ENCODE peak calls at places on chromosomes 16 and 17, in five cellular contexts. One of them, this sample, is unnamed.
A peak's percentile ranks its signal among the peaks of the same experiment; 100 is the strongest.

GRCh38 chr16:4347765-4348509 is 3.2 kb downstream of the PAM16 start:
- DNase-seq in IMR-90: no peak
- DNase-seq in gastrocnemius medialis: peak; percentile 72
- DNase-seq in testis: peak; percentile 77
- DNase-seq in body of pancreas: no peak
- DNase-seq in this sample: no peak

GRCh38 chr16:85913688-85914422 is 14.9 kb downstream of the IRF8 start:
- DNase-seq in body of pancreas: no peak
- DNase-seq in IMR-90: no peak
- DNase-seq in gastrocnemius medialis: no peak
- DNase-seq in testis: no peak
- DNase-seq in this sample: no peak

GRCh38 chr16:83433201-83433600 is 374.6 kb upstream of the HSBP1 start:
- DNase-seq in body of pancreas: no peak
- DNase-seq in IMR-90: no peak
- DNase-seq in gastrocnemius medialis: no peak
- DNase-seq in testis: no peak
- DNase-seq in this sample: no peak

GRCh38 chr16:4011225-4011939 is 104.9 kb downstream of the ADCY9 start:
- DNase-seq in gastrocnemius medialis: no peak
- DNase-seq in IMR-90: no peak
- DNase-seq in body of pancreas: no peak
- DNase-seq in testis: no peak
- DNase-seq in this sample: no peak

GRCh38 chr16:4494746-4495490 is 18.7 kb downstream of the HMOX2 start:
- DNase-seq in testis: no peak
- DNase-seq in gastrocnemius medialis: no peak
- DNase-seq in IMR-90: peak; percentile 86
- DNase-seq in body of pancreas: no peak
- DNase-seq in this sample: no peak

GRCh38 chr16:1612320-1613111 is at the start of gene CRAMP1:
- DNase-seq in testis: peak; percentile 29
- DNase-seq in IMR-90: no peak
- DNase-seq in gastrocnemius medialis: no peak
- DNase-seq in body of pancreas: peak; percentile 39
- DNase-seq in this sample: peak; percentile 72

GRCh38 chr16:19809121-19809635 is 75.5 kb downstream of the GPRC5B start:
- DNase-seq in IMR-90: peak; percentile 36
- DNase-seq in body of pancreas: peak; percentile 51
- DNase-seq in testis: no peak
- DNase-seq in gastrocnemius medialis: peak; percentile 83
- DNase-seq in this sample: no peak

GRCh38 chr17:34683390-34683789 is 104.0 kb downstream of the TMEM132E start:
- DNase-seq in IMR-90: no peak
- DNase-seq in testis: no peak
- DNase-seq in gastrocnemius medialis: no peak
- DNase-seq in body of pancreas: no peak
- DNase-seq in this sample: no peak

GRCh38 chr16:85445779-85446222 is 167.3 kb upstream of the GSE1 start:
- DNase-seq in gastrocnemius medialis: no peak
- DNase-seq in testis: no peak
- DNase-seq in IMR-90: peak; percentile 29
- DNase-seq in body of pancreas: peak; percentile 44
- DNase-seq in this sample: no peak

GRCh38 chr16:17397499-17397891 is 73.3 kb downstream of the XYLT1 start:
- DNase-seq in testis: no peak
- DNase-seq in body of pancreas: peak; percentile 56
- DNase-seq in gastrocnemius medialis: no peak
- DNase-seq in IMR-90: peak; percentile 83
- DNase-seq in this sample: no peak

GRCh38 chr16:57306676-57307341 is 22.3 kb upstream of the PLLP start:
- DNase-seq in testis: no peak
- DNase-seq in gastrocnemius medialis: no peak
- DNase-seq in body of pancreas: no peak
- DNase-seq in IMR-90: no peak
- DNase-seq in this sample: peak; percentile 43

GRCh38 chr16:11405331-11406176 is 60.3 kb downstream of the RMI2 start:
- DNase-seq in body of pancreas: peak; percentile 48
- DNase-seq in testis: peak; percentile 40
- DNase-seq in IMR-90: peak; percentile 8
- DNase-seq in gastrocnemius medialis: no peak
- DNase-seq in this sample: no peak

GRCh38 chr16:10694306-10694705 is 424 bp downstream of the TEKT5 start:
- DNase-seq in body of pancreas: no peak
- DNase-seq in IMR-90: no peak
- DNase-seq in gastrocnemius medialis: no peak
- DNase-seq in testis: no peak
- DNase-seq in this sample: no peak

GRCh38 chr17:63842173-63842539 is 329 bp downstream of the SMARCD2 start:
- DNase-seq in IMR-90: no peak
- DNase-seq in body of pancreas: peak; percentile 53
- DNase-seq in gastrocnemius medialis: no peak
- DNase-seq in testis: no peak
- DNase-seq in this sample: no peak

GRCh38 chr16:89700649-89701424 is 668 bp downstream of the SPATA2L start:
- DNase-seq in gastrocnemius medialis: peak; percentile 30
- DNase-seq in IMR-90: peak; percentile 24
- DNase-seq in body of pancreas: peak; percentile 74
- DNase-seq in testis: peak; percentile 59
- DNase-seq in this sample: no peak

GRCh38 chr16:66741971-66742396 is 9.4 kb downstream of the DYNC1LI2 start:
- DNase-seq in testis: no peak
- DNase-seq in gastrocnemius medialis: no peak
- DNase-seq in IMR-90: peak; percentile 40
- DNase-seq in body of pancreas: no peak
- DNase-seq in this sample: no peak

GRCh38 chr17:74493381-74493833 is 27.0 kb downstream of the CD300A start:
- DNase-seq in gastrocnemius medialis: peak; percentile 62
- DNase-seq in IMR-90: peak; percentile 45
- DNase-seq in body of pancreas: peak; percentile 74
- DNase-seq in testis: peak; percentile 80
- DNase-seq in this sample: peak; percentile 70

GRCh38 chr16:89841275-89841674 is 13.0 kb downstream of the SPIRE2 start:
- DNase-seq in body of pancreas: no peak
- DNase-seq in testis: no peak
- DNase-seq in IMR-90: no peak
- DNase-seq in gastrocnemius medialis: no peak
- DNase-seq in this sample: no peak

GRCh38 chr17:28725166-28725659 is 820 bp downstream of the TLCD1 start:
- DNase-seq in body of pancreas: peak; percentile 25
- DNase-seq in testis: no peak
- DNase-seq in gastrocnemius medialis: no peak
- DNase-seq in IMR-90: peak; percentile 65
- DNase-seq in this sample: no peak

GRCh38 chr16:12245088-12245922 is 268.8 kb downstream of the SNX29 start:
- DNase-seq in gastrocnemius medialis: no peak
- DNase-seq in body of pancreas: no peak
- DNase-seq in testis: no peak
- DNase-seq in IMR-90: no peak
- DNase-seq in this sample: no peak

GRCh38 chr16:55277536-55277935 is 46.5 kb upstream of the IRX6 start:
- DNase-seq in gastrocnemius medialis: no peak
- DNase-seq in IMR-90: no peak
- DNase-seq in testis: no peak
- DNase-seq in body of pancreas: no peak
- DNase-seq in this sample: no peak

GRCh38 chr16:31090540-31090939 is 1.8 kb upstream of the PRSS53 start:
- DNase-seq in body of pancreas: no peak
- DNase-seq in IMR-90: peak; percentile 65
- DNase-seq in gastrocnemius medialis: no peak
- DNase-seq in testis: no peak
- DNase-seq in this sample: no peak

GRCh38 chr17:38405654-38406053 is 22.6 kb upstream of the ARHGAP23 start:
- DNase-seq in IMR-90: no peak
- DNase-seq in body of pancreas: no peak
- DNase-seq in gastrocnemius medialis: no peak
- DNase-seq in testis: no peak
- DNase-seq in this sample: peak; percentile 5

GRCh38 chr17:3887811-3888210 is 5.0 kb downstream of the CAMKK1 start:
- DNase-seq in IMR-90: no peak
- DNase-seq in body of pancreas: no peak
- DNase-seq in gastrocnemius medialis: no peak
- DNase-seq in testis: no peak
- DNase-seq in this sample: no peak

GRCh38 chr17:885971-886571 is 93.5 kb downstream of the NXN start:
- DNase-seq in IMR-90: no peak
- DNase-seq in gastrocnemius medialis: peak; percentile 92
- DNase-seq in body of pancreas: peak; percentile 86
- DNase-seq in testis: peak; percentile 47
- DNase-seq in this sample: peak; percentile 89

GRCh38 chr16:89448656-89449055 is 41.7 kb downstream of the ANKRD11 start:
- DNase-seq in gastrocnemius medialis: peak; percentile 32
- DNase-seq in testis: no peak
- DNase-seq in IMR-90: no peak
- DNase-seq in body of pancreas: peak; percentile 35
- DNase-seq in this sample: no peak

GRCh38 chr17:31008374-31009035 is 37.7 kb downstream of the RNF135 start:
- DNase-seq in IMR-90: peak; percentile 45
- DNase-seq in testis: peak; percentile 43
- DNase-seq in gastrocnemius medialis: peak; percentile 12
- DNase-seq in body of pancreas: peak; percentile 66
- DNase-seq in this sample: peak; percentile 72

GRCh38 chr17:31019004-31019403 is 48.2 kb downstream of the RNF135 start:
- DNase-seq in testis: no peak
- DNase-seq in IMR-90: no peak
- DNase-seq in gastrocnemius medialis: no peak
- DNase-seq in body of pancreas: no peak
- DNase-seq in this sample: no peak

GRCh38 chr17:31015639-31016038 is 44.8 kb downstream of the RNF135 start:
- DNase-seq in body of pancreas: no peak
- DNase-seq in IMR-90: no peak
- DNase-seq in testis: no peak
- DNase-seq in gastrocnemius medialis: no peak
- DNase-seq in this sample: no peak

DNA sequence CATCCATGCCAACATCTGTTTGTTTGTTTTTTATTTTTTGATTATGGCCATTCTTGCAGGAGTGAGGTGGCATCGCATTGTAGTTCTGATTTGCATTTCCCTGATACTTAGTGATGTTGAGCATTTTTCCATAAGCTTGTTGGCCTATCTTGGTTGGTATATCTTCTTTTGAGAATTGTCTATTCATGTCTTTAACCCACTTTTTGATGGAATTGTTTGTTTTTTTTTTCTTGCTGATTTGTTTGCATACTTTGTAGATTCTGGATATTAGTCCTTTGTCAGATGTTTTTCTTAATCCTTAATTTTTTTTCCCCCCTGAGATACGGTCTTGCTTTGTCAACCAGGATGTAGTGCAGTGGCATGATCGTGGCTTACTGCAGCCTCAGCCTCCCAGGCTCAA is 43.0 kb downstream of the RNF135 start:
- DNase-seq in gastrocnemius medialis: no peak
- DNase-seq in testis: no peak
- DNase-seq in IMR-90: no peak
- DNase-seq in body of pancreas: no peak
- DNase-seq in this sample: no peak
- TF ChIP-seq POLR2A in gastrocnemius medialis: no peak
- TF ChIP-seq POLR2A in testis: no peak
- TF ChIP-seq POLR2A in IMR-90: no peak
- TF ChIP-seq POLR2A in body of pancreas: no peak
- TF ChIP-seq POLR2A in this sample: no peak

DNA sequence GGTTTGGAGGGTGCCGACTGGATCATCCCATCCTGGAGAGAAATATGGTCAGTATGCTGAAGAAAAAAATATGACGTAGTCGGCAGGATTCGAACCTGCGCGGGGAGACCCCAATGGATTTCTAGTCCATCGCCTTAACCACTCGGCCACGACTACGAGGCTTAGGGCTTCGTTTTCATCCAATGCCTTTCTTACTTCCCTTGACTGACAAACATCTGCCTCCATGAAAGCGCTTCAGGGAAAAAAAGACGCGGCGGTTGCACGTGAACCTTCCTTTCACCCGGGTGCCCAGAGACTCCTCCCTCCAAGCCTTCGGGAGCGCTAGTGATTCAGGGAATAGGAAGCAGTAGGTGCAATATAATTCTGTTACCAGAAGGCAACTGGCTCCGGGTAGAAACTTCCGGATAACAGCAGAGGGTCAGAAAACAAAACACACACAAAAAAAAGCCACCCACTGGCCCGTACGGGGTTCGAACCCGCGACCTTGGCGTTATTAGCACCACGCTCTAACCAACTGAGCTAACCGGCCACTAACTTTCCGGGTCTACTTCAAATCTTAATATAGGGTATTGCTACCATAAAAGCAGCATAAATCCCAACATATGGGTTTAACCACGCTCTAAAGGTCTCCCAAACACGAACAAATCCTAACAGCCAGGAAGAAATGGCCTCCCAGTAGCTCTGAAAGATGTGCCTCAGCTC is 16.3 kb upstream of the AURKB start:
- DNase-seq in body of pancreas: peak; percentile 81
- DNase-seq in gastrocnemius medialis: peak; percentile 78
- DNase-seq in IMR-90: peak; percentile 91
- DNase-seq in testis: peak; percentile 80
- DNase-seq in this sample: peak; percentile 89
- H3K4me1 ChIP-seq in body of pancreas: peaks cover 24% of the 10 kb centered on the region
- H3K4me1 ChIP-seq in gastrocnemius medialis: peaks cover 11% of the 10 kb centered on the region
- H3K4me1 ChIP-seq in IMR-90: peaks cover 9% of the 10 kb centered on the region
- H3K4me1 ChIP-seq in testis: peaks cover 15% of the 10 kb centered on the region
- H3K4me1 ChIP-seq in this sample: peaks cover 24% of the 10 kb centered on the region

GRCh38 chr17:79936661-79937434 is 97.6 kb upstream of the CBX4 start:
- DNase-seq in IMR-90: no peak
- DNase-seq in body of pancreas: no peak
- DNase-seq in gastrocnemius medialis: no peak
- DNase-seq in testis: no peak
- DNase-seq in this sample: no peak
- TF ChIP-seq POLR2A in IMR-90: no peak
- TF ChIP-seq POLR2A in body of pancreas: no peak
- TF ChIP-seq POLR2A in gastrocnemius medialis: no peak
- TF ChIP-seq POLR2A in testis: no peak
- TF ChIP-seq POLR2A in this sample: no peak

DNA sequence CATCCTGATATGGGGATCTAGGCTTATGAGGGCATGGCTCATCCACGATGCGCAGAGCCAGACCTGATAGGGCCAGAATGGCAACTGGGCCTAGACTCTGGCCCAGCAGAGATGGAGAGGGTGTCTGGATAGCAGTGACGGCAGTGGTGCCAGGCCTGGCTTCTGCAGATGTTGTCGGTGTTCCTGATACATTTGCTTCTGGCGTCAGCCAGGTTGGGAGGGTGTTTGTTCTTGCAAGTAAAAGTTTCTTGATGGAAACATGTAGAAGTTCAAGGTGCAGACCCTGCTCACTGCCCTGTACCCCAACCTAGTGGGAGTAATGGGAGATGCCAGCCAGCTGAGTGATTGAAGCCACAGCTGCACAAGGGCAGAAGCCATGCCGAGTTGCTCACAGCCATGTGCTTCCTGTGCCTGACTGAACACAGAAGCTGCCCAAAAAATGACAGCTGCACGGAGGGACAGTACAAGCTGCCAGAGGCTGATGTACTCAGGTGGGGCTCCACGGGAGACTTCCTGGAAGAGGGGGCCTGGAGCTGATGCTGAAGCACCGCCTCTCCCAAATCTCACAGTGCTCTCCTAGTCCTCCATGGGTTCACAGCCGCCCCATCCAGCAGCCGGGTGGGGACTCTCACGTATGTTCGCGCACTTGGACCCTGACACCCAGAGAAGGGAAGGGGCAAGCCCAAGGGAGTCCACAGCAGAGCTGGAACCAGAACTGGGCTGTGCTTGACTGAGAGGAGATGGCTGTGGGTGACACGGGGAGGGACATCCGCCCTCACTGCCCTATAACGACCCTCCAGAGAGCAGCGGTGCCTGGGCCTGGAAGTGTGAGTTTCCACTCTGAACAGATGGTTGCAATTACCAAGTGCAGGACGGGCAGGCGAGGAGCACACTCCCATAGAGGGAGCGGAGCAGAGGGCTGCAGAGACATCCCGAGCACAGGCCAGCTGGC is 78.7 kb downstream of the N4BP1 start:
- DNase-seq in IMR-90: no peak
- DNase-seq in body of pancreas: no peak
- DNase-seq in gastrocnemius medialis: no peak
- DNase-seq in testis: peak; percentile 53
- DNase-seq in this sample: peak; percentile 74
- H3K4me1 ChIP-seq in IMR-90: peaks cover 9% of the 10 kb centered on the region
- H3K4me1 ChIP-seq in body of pancreas: peaks cover 8% of the 10 kb centered on the region
- H3K4me1 ChIP-seq in gastrocnemius medialis: peaks cover 24% of the 10 kb centered on the region
- H3K4me1 ChIP-seq in testis: peaks cover 11% of the 10 kb centered on the region
- H3K4me1 ChIP-seq in this sample: peaks cover 34% of the 10 kb centered on the region